ENCODE peak calls at places on chromosomes 1 and 21, in five cellular contexts. E, U, M, W and O are unnamed samples.

GRCh38 chr21:38352536-38353219 is 95.9 kb downstream of the KCNJ15 start:
- DNase-seq in E (peak), M (peak), U (peak), W (peak), O (peak)

GRCh38 chr1:93625582-93626327 is 55.9 kb downstream of the BCAR3 start:
- DNase-seq in U (no peak), M (no peak), W (no peak), E (no peak), O (no peak)

GRCh38 chr1:19311503-19311930 is 427 bp downstream of the AKR7A2 start:
- DNase-seq in U (peak), E (no peak), W (no peak), M (no peak), O (no peak)

GRCh38 chr1:205676597-205676996 is 3.7 kb downstream of the SLC45A3 start:
- DNase-seq in M (peak), U (no peak), E (no peak), W (no peak), O (no peak)

GRCh38 chr1:26278835-26279597 is 870 bp upstream of the SH3BGRL3 start:
- DNase-seq in W (peak), U (peak), M (no peak), E (peak), O (peak)

GRCh38 chr1:112002525-112002924 is 13.1 kb upstream of the KCND3 start:
- DNase-seq in E (peak), U (no peak), M (no peak), W (no peak), O (no peak)

GRCh38 chr1:54122131-54122751 is 30.6 kb downstream of the CDCP2 start:
- DNase-seq in W (no peak), M (no peak), E (peak), U (no peak), O (no peak)

GRCh38 chr1:226668173-226668560 is 70.9 kb downstream of the ITPKB start:
- DNase-seq in U (no peak), W (no peak), M (no peak), E (no peak), O (no peak)

GRCh38 chr1:33188572-33189275 is 6.9 kb upstream of the TRIM62 start:
- DNase-seq in M (no peak), U (no peak), E (no peak), W (no peak), O (no peak)

GRCh38 chr1:1326075-1326605 is 1.5 kb downstream of the CPTP start:
- DNase-seq in U (no peak), E (no peak), M (no peak), W (no peak), O (no peak)

GRCh38 chr1:154485106-154485505 is 16.9 kb upstream of the TDRD10 start:
- DNase-seq in E (no peak), U (no peak), W (no peak), M (no peak), O (peak)

GRCh38 chr1:162200096-162200847 is 130.8 kb downstream of the NOS1AP start:
- DNase-seq in E (no peak), U (no peak), W (no peak), M (no peak), O (no peak)

GRCh38 chr1:156422602-156423091 is 53.6 kb downstream of the RHBG start:
- DNase-seq in M (no peak), E (no peak), U (no peak), W (no peak), O (no peak)

GRCh38 chr1:22569269-22569668 is 6.0 kb downstream of the EPHA8 start:
- DNase-seq in E (no peak), U (no peak), W (no peak), M (no peak), O (no peak)

GRCh38 chr1:219189021-219189824 is 15.5 kb downstream of the LYPLAL1 start:
- DNase-seq in M (no peak), W (no peak), U (no peak), E (no peak), O (no peak)

GRCh38 chr1:54227091-54227602 is 27.2 kb downstream of the MRPL37 start:
- DNase-seq in E (no peak), W (no peak), U (peak), M (peak), O (no peak)

GRCh38 chr1:41048540-41048939 is 27.0 kb upstream of the SLFNL1 start:
- DNase-seq in W (no peak), E (no peak), U (no peak), M (no peak), O (no peak)